ENCODE peak calls at places on chromosomes 16 and 17, in five cellular contexts. X is right atrium auricular region, P is IMR-90, W is nephron progenitor cell, Q is brain microvascular endothelial cell. B is an unnamed sample.

GRCh38 chr16:56950881-56951771 is 10.6 kb upstream of the CETP start:
- DNase-seq in W (peak), P (peak), Q (peak), X (no peak), B (peak)

GRCh38 chr17:80307994-80308671 is 47.5 kb downstream of the RNF213 start:
- DNase-seq in W (no peak), X (no peak), P (no peak), Q (no peak), B (no peak)

GRCh38 chr17:13584701-13585080 is 17.0 kb downstream of the HS3ST3A1 start:
- DNase-seq in W (no peak), Q (peak), P (peak), X (no peak), B (peak)

GRCh38 chr17:68296217-68297140 is 5.2 kb downstream of the ARSG start:
- DNase-seq in X (no peak), W (no peak), P (no peak), Q (no peak), B (no peak)

GRCh38 chr17:64343833-64344637 is 46.6 kb downstream of the PECAM1 start:
- DNase-seq in P (peak), X (peak), Q (peak), W (peak), B (peak)

GRCh38 chr16:59259074-59259963 is 525.2 kb upstream of the GOT2 start:
- DNase-seq in P (no peak), X (no peak), Q (no peak), W (no peak), B (no peak)

GRCh38 chr17:27491713-27492190 is 35.5 kb downstream of the KSR1 start:
- DNase-seq in X (no peak), Q (no peak), W (peak), P (no peak), B (no peak)

GRCh38 chr16:65121870-65122723 is at the start of gene CDH11:
- DNase-seq in X (no peak), Q (peak), W (peak), P (peak), B (peak)

GRCh38 chr16:10521681-10522274 is 58.6 kb downstream of the EMP2 start:
- DNase-seq in P (peak), Q (peak), W (peak), X (peak), B (peak)

GRCh38 chr16:49463529-49463928 is 89.9 kb downstream of the C16orf78 start:
- DNase-seq in W (no peak), P (no peak), Q (no peak), X (peak), B (no peak)

B was measured in iris pigment epithelial cell.